ENCODE peak calls at places on chromosomes 3 and 15, in six cellular contexts. One of them, this sample, is unnamed.

GRCh38 chr3:64122476-64122875 is 99.2 kb upstream of the PSMD6 start:
- DNase-seq in mesendoderm: no peak
- DNase-seq in IMR-90: no peak
- DNase-seq in neuronal stem cell: no peak
- DNase-seq in H9: no peak
- DNase-seq in trophoblast cell: no peak
- DNase-seq in this sample: no peak

GRCh38 chr15:74517096-74517495 is 23.9 kb upstream of the ARID3B start:
- DNase-seq in IMR-90: no peak
- DNase-seq in neuronal stem cell: no peak
- DNase-seq in trophoblast cell: no peak
- DNase-seq in mesendoderm: no peak
- DNase-seq in H9: no peak
- DNase-seq in this sample: no peak

GRCh38 chr15:88987951-88988671 is 74.9 kb upstream of the MFGE8 start:
- DNase-seq in neuronal stem cell: no peak
- DNase-seq in mesendoderm: peak; percentile 88
- DNase-seq in H9: peak; percentile 72
- DNase-seq in trophoblast cell: no peak
- DNase-seq in IMR-90: peak; percentile 73
- DNase-seq in this sample: no peak

GRCh38 chr15:60865507-60865906 is 363.6 kb downstream of the RORA start:
- DNase-seq in trophoblast cell: no peak
- DNase-seq in neuronal stem cell: no peak
- DNase-seq in H9: no peak
- DNase-seq in mesendoderm: no peak
- DNase-seq in IMR-90: peak; percentile 66
- DNase-seq in this sample: no peak

GRCh38 chr3:127702151-127702578 is 29.4 kb downstream of the ABTB1 start:
- DNase-seq in trophoblast cell: no peak
- DNase-seq in mesendoderm: no peak
- DNase-seq in IMR-90: no peak
- DNase-seq in neuronal stem cell: no peak
- DNase-seq in H9: no peak
- DNase-seq in this sample: no peak

GRCh38 chr15:36004891-36005508 is 459.0 kb upstream of the DPH6 start:
- DNase-seq in neuronal stem cell: no peak
- DNase-seq in H9: no peak
- DNase-seq in IMR-90: no peak
- DNase-seq in trophoblast cell: no peak
- DNase-seq in mesendoderm: no peak
- DNase-seq in this sample: no peak

GRCh38 chr3:194577985-194578905 is 55.0 kb downstream of the TMEM44 start:
- DNase-seq in trophoblast cell: no peak
- DNase-seq in H9: no peak
- DNase-seq in mesendoderm: peak; percentile 66
- DNase-seq in neuronal stem cell: no peak
- DNase-seq in IMR-90: peak; percentile 96
- DNase-seq in this sample: no peak

GRCh38 chr3:143145951-143146350 is 26.4 kb downstream of the CHST2 start:
- DNase-seq in trophoblast cell: no peak
- DNase-seq in neuronal stem cell: no peak
- DNase-seq in H9: no peak
- DNase-seq in mesendoderm: no peak
- DNase-seq in IMR-90: no peak
- DNase-seq in this sample: no peak

GRCh38 chr3:187571701-187572100 is 98.5 kb downstream of the SST start:
- DNase-seq in neuronal stem cell: no peak
- DNase-seq in trophoblast cell: no peak
- DNase-seq in H9: no peak
- DNase-seq in mesendoderm: no peak
- DNase-seq in IMR-90: no peak
- DNase-seq in this sample: no peak

GRCh38 chr3:52844290-52844985 is 9.6 kb upstream of the MUSTN1 start:
- DNase-seq in mesendoderm: no peak
- DNase-seq in IMR-90: no peak
- DNase-seq in trophoblast cell: no peak
- DNase-seq in neuronal stem cell: no peak
- DNase-seq in H9: no peak
- DNase-seq in this sample: no peak

GRCh38 chr15:77851696-77852095 is 219.0 kb upstream of the LINGO1 start:
- DNase-seq in trophoblast cell: no peak
- DNase-seq in IMR-90: no peak
- DNase-seq in neuronal stem cell: no peak
- DNase-seq in H9: peak; percentile 19
- DNase-seq in mesendoderm: no peak
- DNase-seq in this sample: no peak

GRCh38 chr3:50171540-50172301 is 16.6 kb downstream of the SEMA3F start:
- DNase-seq in H9: no peak
- DNase-seq in IMR-90: no peak
- DNase-seq in mesendoderm: no peak
- DNase-seq in trophoblast cell: peak; percentile 18
- DNase-seq in neuronal stem cell: no peak
- DNase-seq in this sample: no peak

GRCh38 chr15:39852237-39852636 is 67.8 kb downstream of the GPR176 start:
- DNase-seq in mesendoderm: no peak
- DNase-seq in H9: no peak
- DNase-seq in IMR-90: peak; percentile 74
- DNase-seq in neuronal stem cell: no peak
- DNase-seq in trophoblast cell: no peak
- DNase-seq in this sample: no peak

GRCh38 chr3:189365609-189366564 is 194.1 kb downstream of the TPRG1 start:
- DNase-seq in IMR-90: no peak
- DNase-seq in mesendoderm: no peak
- DNase-seq in neuronal stem cell: no peak
- DNase-seq in H9: no peak
- DNase-seq in trophoblast cell: no peak
- DNase-seq in this sample: no peak

GRCh38 chr15:49494842-49495241 is 71.8 kb downstream of the FGF7 start:
- DNase-seq in IMR-90: no peak
- DNase-seq in H9: no peak
- DNase-seq in mesendoderm: no peak
- DNase-seq in trophoblast cell: no peak
- DNase-seq in neuronal stem cell: no peak
- DNase-seq in this sample: no peak

GRCh38 chr3:187291512-187292132 is at the start of gene MASP1:
- DNase-seq in mesendoderm: peak; percentile 80
- DNase-seq in trophoblast cell: no peak
- DNase-seq in IMR-90: peak; percentile 38
- DNase-seq in neuronal stem cell: peak; percentile 27
- DNase-seq in H9: peak; percentile 50
- DNase-seq in this sample: no peak

GRCh38 chr3:193240436-193240849 is 579 bp upstream of the PLAAT1 start:
- DNase-seq in H9: peak; percentile 67
- DNase-seq in neuronal stem cell: no peak
- DNase-seq in IMR-90: no peak
- DNase-seq in trophoblast cell: no peak
- DNase-seq in mesendoderm: peak; percentile 71
- DNase-seq in this sample: no peak

GRCh38 chr3:31038086-31038737 is 143.8 kb upstream of the GADL1 start:
- DNase-seq in mesendoderm: no peak
- DNase-seq in H9: no peak
- DNase-seq in neuronal stem cell: no peak
- DNase-seq in trophoblast cell: no peak
- DNase-seq in IMR-90: no peak
- DNase-seq in this sample: no peak

GRCh38 chr3:41880387-41880786 is 81.5 kb downstream of the ULK4 start:
- DNase-seq in mesendoderm: no peak
- DNase-seq in neuronal stem cell: no peak
- DNase-seq in trophoblast cell: no peak
- DNase-seq in IMR-90: no peak
- DNase-seq in H9: no peak
- DNase-seq in this sample: no peak

GRCh38 chr3:71964170-71964569 is 179.2 kb upstream of the PROK2 start:
- DNase-seq in mesendoderm: no peak
- DNase-seq in IMR-90: no peak
- DNase-seq in H9: no peak
- DNase-seq in trophoblast cell: no peak
- DNase-seq in neuronal stem cell: no peak
- DNase-seq in this sample: no peak

GRCh38 chr3:30324587-30324986 is 281.8 kb upstream of the TGFBR2 start:
- DNase-seq in H9: no peak
- DNase-seq in IMR-90: no peak
- DNase-seq in mesendoderm: no peak
- DNase-seq in neuronal stem cell: no peak
- DNase-seq in trophoblast cell: no peak
- DNase-seq in this sample: no peak

GRCh38 chr3:160053048-160053391 is 64.4 kb downstream of the IL12A start:
- DNase-seq in IMR-90: no peak
- DNase-seq in trophoblast cell: no peak
- DNase-seq in mesendoderm: no peak
- DNase-seq in H9: no peak
- DNase-seq in neuronal stem cell: no peak
- DNase-seq in this sample: no peak

GRCh38 chr3:194475978-194476377 is 10.8 kb downstream of the ATP13A3 start:
- DNase-seq in trophoblast cell: no peak
- DNase-seq in mesendoderm: no peak
- DNase-seq in H9: no peak
- DNase-seq in IMR-90: no peak
- DNase-seq in neuronal stem cell: no peak
- DNase-seq in this sample: no peak

GRCh38 chr15:94844188-94844532 is 612.8 kb downstream of the MCTP2 start:
- DNase-seq in mesendoderm: no peak
- DNase-seq in IMR-90: no peak
- DNase-seq in neuronal stem cell: peak; percentile 1
- DNase-seq in H9: no peak
- DNase-seq in trophoblast cell: no peak
- DNase-seq in this sample: no peak

GRCh38 chr3:185818267-185818875 is 6.5 kb downstream of the IGF2BP2 start:
- DNase-seq in neuronal stem cell: no peak
- DNase-seq in H9: no peak
- DNase-seq in IMR-90: peak; percentile 34
- DNase-seq in mesendoderm: peak; percentile 25
- DNase-seq in trophoblast cell: no peak
- DNase-seq in this sample: no peak

GRCh38 chr15:63504247-63504978 is at the start of gene USP3:
- DNase-seq in H9: peak; percentile 94
- DNase-seq in IMR-90: peak; percentile 94
- DNase-seq in neuronal stem cell: peak; percentile 95
- DNase-seq in trophoblast cell: peak; percentile 92
- DNase-seq in mesendoderm: peak; percentile 97
- DNase-seq in this sample: peak; percentile 72
- H3K18ac ChIP-seq in H9: no peak within 1 kb of the TSS
- H3K18ac ChIP-seq in IMR-90: peak within 1 kb of the TSS; percentile 93
- H3K18ac ChIP-seq in neuronal stem cell: peak within 1 kb of the TSS; percentile 99
- H3K18ac ChIP-seq in trophoblast cell: peak within 1 kb of the TSS; percentile 38
- H3K18ac ChIP-seq in mesendoderm: peak within 1 kb of the TSS; percentile 92
- H3K18ac ChIP-seq in this sample: peak within 1 kb of the TSS; percentile 72

DNA sequence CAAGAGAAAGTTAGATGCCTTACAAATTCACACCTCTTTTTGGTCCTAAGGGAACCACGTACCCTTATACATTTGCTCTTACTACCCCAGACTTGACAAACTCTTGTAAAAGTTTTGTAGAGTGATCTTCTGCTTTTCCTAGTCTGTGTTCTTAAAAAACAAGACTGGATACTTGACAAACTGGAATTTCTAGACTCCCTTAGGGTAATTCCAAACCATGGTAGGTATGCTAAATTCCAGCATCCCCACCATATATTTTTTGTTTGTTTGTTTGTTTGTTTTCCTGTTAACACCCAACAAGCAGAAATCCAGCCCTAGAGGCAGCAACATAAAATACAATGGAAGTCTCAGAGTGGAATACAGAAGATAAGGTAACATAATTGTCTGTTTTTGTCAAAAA is 280.7 kb upstream of the NR2F2 start:
- DNase-seq in H9: no peak
- DNase-seq in mesendoderm: no peak
- DNase-seq in IMR-90: no peak
- DNase-seq in neuronal stem cell: no peak
- DNase-seq in trophoblast cell: no peak
- DNase-seq in this sample: no peak
- H3K18ac ChIP-seq in H9: no peak overlapping the region
- H3K18ac ChIP-seq in mesendoderm: no peak overlapping the region
- H3K18ac ChIP-seq in IMR-90: no peak overlapping the region
- H3K18ac ChIP-seq in neuronal stem cell: no peak overlapping the region
- H3K18ac ChIP-seq in trophoblast cell: no peak overlapping the region
- H3K18ac ChIP-seq in this sample: no peak overlapping the region

DNA sequence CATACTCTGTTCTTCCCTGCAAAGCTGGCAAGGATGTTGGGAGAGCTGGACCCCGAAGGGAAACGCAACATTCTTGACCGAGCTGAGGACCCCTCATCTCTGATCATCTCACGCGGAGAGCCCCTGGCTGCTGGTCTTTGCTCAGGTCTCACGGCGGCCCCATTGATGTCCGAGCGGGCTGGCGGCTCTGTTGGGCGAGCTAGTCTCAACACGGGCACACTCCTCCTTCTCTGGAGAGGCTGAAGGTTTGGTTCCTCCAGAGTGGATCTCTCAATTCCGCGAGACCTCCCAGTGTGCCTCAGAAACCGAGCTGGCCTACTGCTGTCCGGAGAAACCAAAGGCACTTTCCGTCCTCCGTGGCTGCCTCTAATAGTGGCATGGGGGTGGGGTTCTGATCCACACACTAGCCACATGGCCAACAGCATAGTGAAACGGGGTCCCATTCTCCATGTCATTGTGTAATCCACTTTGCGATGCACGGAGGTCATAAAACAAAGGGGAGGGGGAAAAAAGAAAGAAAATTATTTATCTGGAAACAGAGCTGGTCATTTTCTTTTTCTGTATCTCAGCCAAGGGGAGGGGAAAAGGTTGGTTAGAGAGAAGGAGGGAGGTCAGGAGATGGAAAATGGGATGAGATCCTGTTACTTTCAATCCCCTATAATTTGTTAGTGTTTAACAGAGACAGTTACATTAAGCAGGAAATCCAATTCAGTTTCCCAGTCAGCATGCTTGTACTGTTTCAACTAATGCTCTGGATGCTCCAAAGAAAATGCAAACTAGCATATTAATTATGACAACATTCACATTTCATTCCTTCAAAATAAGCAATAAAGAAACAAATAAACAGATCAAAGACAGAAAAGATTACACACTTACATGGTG is 1.3 kb downstream of the CCDC80 start:
- DNase-seq in trophoblast cell: no peak
- DNase-seq in IMR-90: no peak
- DNase-seq in H9: no peak
- DNase-seq in mesendoderm: no peak
- DNase-seq in neuronal stem cell: no peak
- DNase-seq in this sample: no peak
- H3K18ac ChIP-seq in trophoblast cell: peak overlapping the region; percentile 55
- H3K18ac ChIP-seq in IMR-90: peak overlapping the region; percentile 97
- H3K18ac ChIP-seq in H9: no peak overlapping the region
- H3K18ac ChIP-seq in mesendoderm: no peak overlapping the region
- H3K18ac ChIP-seq in neuronal stem cell: peak overlapping the region; percentile 39
- H3K18ac ChIP-seq in this sample: no peak overlapping the region

GRCh38 chr15:31489281-31489680 is 162.6 kb downstream of the KLF13 start:
- DNase-seq in neuronal stem cell: no peak
- DNase-seq in mesendoderm: no peak
- DNase-seq in IMR-90: no peak
- DNase-seq in trophoblast cell: no peak
- DNase-seq in H9: peak; percentile 15
- DNase-seq in this sample: no peak
- H3K18ac ChIP-seq in neuronal stem cell: no peak overlapping the region
- H3K18ac ChIP-seq in mesendoderm: no peak overlapping the region
- H3K18ac ChIP-seq in IMR-90: no peak overlapping the region
- H3K18ac ChIP-seq in trophoblast cell: no peak overlapping the region
- H3K18ac ChIP-seq in H9: no peak overlapping the region
- H3K18ac ChIP-seq in this sample: no peak overlapping the region

This sample was measured in H1.